ENCODE peak calls at places on chromosomes 7 and 10, in eight cellular contexts. K is sigmoid colon, Q is A549, Y is HepG2, T is suprapubic skin, O is upper lobe of left lung, B is stomach, I is tibial nerve. P is an unnamed sample.

GRCh38 chr10:78700413-78700812 is 368.4 kb upstream of the ZMIZ1 start:
- DNase-seq in T (no peak), O (no peak), Q (no peak), I (no peak), K (no peak), B (peak), Y (no peak), P (peak)

GRCh38 chr7:40311307-40311706 is 176.5 kb downstream of the SUGCT start:
- DNase-seq in Q (no peak), Y (no peak), T (no peak), K (no peak), B (no peak), I (no peak), O (no peak), P (no peak)

GRCh38 chr10:119431768-119432135 is 110.8 kb downstream of the RGS10 start:
- DNase-seq in I (no peak), Q (no peak), K (no peak), O (no peak), Y (no peak), B (no peak), T (no peak), P (no peak)

GRCh38 chr10:14712991-14713422 is 61.7 kb downstream of the FAM107B start:
- DNase-seq in I (no peak), Y (peak), O (no peak), B (no peak), T (no peak), Q (no peak), K (no peak), P (no peak)

GRCh38 chr10:126243306-126243705 is 145.0 kb downstream of the ADAM12 start:
- DNase-seq in O (no peak), I (no peak), B (no peak), T (no peak), K (no peak), Q (no peak), Y (no peak), P (no peak)

GRCh38 chr10:57692255-57692980 is 575.3 kb downstream of the IPMK start:
- DNase-seq in B (no peak), Q (peak), T (no peak), I (no peak), K (no peak), Y (no peak), O (no peak), P (no peak)

GRCh38 chr7:151611878-151612277 is 92.2 kb upstream of the RHEB start:
- DNase-seq in Q (no peak), Y (no peak), O (no peak), T (no peak), I (no peak), K (peak), B (no peak), P (no peak)

GRCh38 chr7:72112992-72113391 is 299.1 kb downstream of the CALN1 start:
- DNase-seq in Y (no peak), O (no peak), Q (no peak), I (no peak), B (no peak), K (no peak), T (no peak), P (no peak)

GRCh38 chr10:91335147-91335546 is 75.0 kb upstream of the HECTD2 start:
- DNase-seq in Y (no peak), B (no peak), Q (no peak), K (no peak), O (no peak), T (no peak), I (no peak), P (no peak)

GRCh38 chr10:42962120-42962901 is 114.6 kb upstream of the RET start:
- DNase-seq in B (peak), Y (no peak), I (peak), Q (no peak), T (peak), K (peak), O (peak), P (peak)

GRCh38 chr10:69738071-69738470 is 63.6 kb upstream of the COL13A1 start:
- DNase-seq in K (no peak), T (no peak), O (no peak), Q (no peak), B (no peak), Y (no peak), I (no peak), P (no peak)

GRCh38 chr7:108604685-108605077 is 35.0 kb downstream of the DNAJB9 start:
- DNase-seq in O (no peak), I (no peak), Q (no peak), B (no peak), Y (no peak), T (no peak), K (no peak), P (no peak)

GRCh38 chr7:67422601-67423000 is 426.0 kb downstream of the TYW1 start:
- DNase-seq in O (no peak), Q (no peak), Y (no peak), K (no peak), I (no peak), T (no peak), B (no peak), P (no peak)

GRCh38 chr7:20311743-20312042 is 19.0 kb upstream of the ITGB8 start:
- DNase-seq in I (no peak), B (no peak), Y (no peak), O (no peak), T (no peak), K (no peak), Q (no peak), P (no peak)

GRCh38 chr10:5079836-5080235 is 14.4 kb upstream of the AKR1C3 start:
- DNase-seq in Y (peak), K (no peak), Q (peak), B (no peak), T (no peak), O (no peak), I (no peak), P (no peak)

GRCh38 chr10:132457328-132458070 is 60.5 kb downstream of the PWWP2B start:
- DNase-seq in T (no peak), Y (no peak), B (no peak), O (peak), Q (peak), K (no peak), I (no peak), P (peak)

GRCh38 chr7:47540387-47541093 is 41.4 kb downstream of the TNS3 start:
- DNase-seq in B (no peak), O (no peak), I (no peak), T (no peak), Q (no peak), K (no peak), Y (peak), P (no peak)

GRCh38 chr7:41887446-41887845 is 184.6 kb upstream of the INHBA start:
- DNase-seq in T (no peak), I (no peak), O (no peak), Q (no peak), K (no peak), B (no peak), Y (no peak), P (no peak)

GRCh38 chr7:1474736-1475135 is 15.5 kb upstream of the MICALL2 start:
- DNase-seq in Y (no peak), T (no peak), I (no peak), O (no peak), K (no peak), B (no peak), Q (no peak), P (no peak)

GRCh38 chr7:44157116-44158059 is 16.3 kb upstream of the MYL7 start:
- DNase-seq in K (no peak), I (no peak), Y (no peak), O (no peak), Q (no peak), T (peak), B (no peak), P (no peak)

GRCh38 chr7:155459133-155459866 is 1.4 kb downstream of the EN2 start:
- DNase-seq in O (no peak), T (no peak), Q (no peak), K (no peak), Y (no peak), B (no peak), I (no peak), P (no peak)

GRCh38 chr10:25288181-25288580 is 113.4 kb downstream of the GPR158 start:
- DNase-seq in I (no peak), Q (no peak), K (no peak), Y (no peak), B (no peak), O (no peak), T (no peak), P (no peak)

GRCh38 chr7:141640239-141640840 is 61.6 kb downstream of the DENND11 start:
- DNase-seq in I (no peak), B (no peak), O (no peak), K (no peak), T (no peak), Y (no peak), Q (no peak), P (no peak)

GRCh38 chr7:41039386-41040315 is 663.2 kb downstream of the INHBA start:
- DNase-seq in Y (no peak), K (no peak), Q (no peak), O (no peak), T (no peak), B (no peak), I (no peak), P (no peak)

GRCh38 chr10:11149499-11149898 is 131.8 kb downstream of the CELF2 start:
- DNase-seq in O (no peak), I (no peak), Q (no peak), Y (no peak), T (no peak), B (no peak), K (no peak), P (peak)

GRCh38 chr7:9250876-9251275 is 817.5 kb downstream of the NXPH1 start:
- DNase-seq in Y (no peak), I (no peak), Q (no peak), O (no peak), B (no peak), T (no peak), K (no peak), P (no peak)

GRCh38 chr7:5594616-5595544 is 171.2 kb upstream of the TNRC18 start:
- DNase-seq in T (no peak), Q (no peak), I (no peak), K (no peak), B (no peak), Y (no peak), O (peak), P (peak)

GRCh38 chr10:129096340-129096984 is 370.6 kb upstream of the MGMT start:
- DNase-seq in K (peak), T (peak), Y (no peak), I (no peak), B (no peak), O (no peak), Q (no peak), P (no peak)

GRCh38 chr7:3002631-3003030 is 41.0 kb downstream of the CARD11 start:
- DNase-seq in K (peak), B (no peak), O (no peak), T (peak), I (no peak), Y (no peak), Q (no peak), P (no peak)

GRCh38 chr10:125700355-125700911 is 17.5 kb upstream of the TEX36 start:
- DNase-seq in B (no peak), I (no peak), Y (no peak), K (no peak), T (no peak), Q (no peak), O (no peak), P (no peak)

GRCh38 chr10:28991326-28991725 is 297.5 kb upstream of the LYZL1 start:
- DNase-seq in I (no peak), Y (peak), K (no peak), O (no peak), Q (peak), T (no peak), B (no peak), P (no peak)

GRCh38 chr7:156989766-156990535 is 20.5 kb downstream of the MNX1 start:
- DNase-seq in Y (no peak), Q (no peak), K (no peak), I (no peak), O (peak), T (peak), B (peak), P (no peak)

GRCh38 chr7:152402384-152403250 is 33.2 kb downstream of the KMT2C start:
- DNase-seq in T (no peak), O (no peak), B (no peak), Y (no peak), K (no peak), Q (no peak), I (no peak), P (no peak)

GRCh38 chr7:98051118-98051744 is 55.4 kb upstream of the LMTK2 start:
- DNase-seq in B (peak), Y (peak), Q (no peak), O (peak), I (no peak), K (no peak), T (peak), P (no peak)

GRCh38 chr7:122632238-122632637 is 66.7 kb downstream of the RNF133 start:
- DNase-seq in I (no peak), T (no peak), Q (no peak), Y (no peak), K (no peak), B (no peak), O (no peak), P (no peak)

GRCh38 chr10:89241491-89242339 is 9.9 kb downstream of the LIPA start:
- DNase-seq in I (no peak), Y (peak), T (no peak), B (no peak), Q (no peak), O (no peak), K (no peak), P (no peak)
- TF ChIP-seq EP300 in I (peak), Y (no peak), T (no peak), B (no peak), Q (no peak), O (no peak), K (no peak), P (no peak)

GRCh38 chr10:87935290-87936141 is 72.1 kb downstream of the PTEN start:
- DNase-seq in K (no peak), Q (no peak), O (no peak), I (no peak), T (no peak), B (no peak), Y (no peak), P (no peak)
- TF ChIP-seq EP300 in K (no peak), Q (no peak), O (no peak), I (no peak), T (no peak), B (no peak), Y (no peak), P (no peak)

GRCh38 chr10:92816106-92816505 is 32.2 kb upstream of the EXOC6 start:
- DNase-seq in T (no peak), Y (no peak), B (no peak), K (no peak), I (no peak), Q (no peak), O (no peak), P (no peak)
- TF ChIP-seq EP300 in T (no peak), Y (no peak), B (no peak), K (no peak), I (peak), Q (no peak), O (no peak), P (no peak)

GRCh38 chr7:24979470-24979862 is 512 bp downstream of the OSBPL3 start:
- DNase-seq in I (peak), Q (peak), K (peak), Y (peak), T (peak), B (peak), O (peak), P (peak)
- TF ChIP-seq EP300 in I (no peak), Q (no peak), K (no peak), Y (no peak), T (no peak), B (no peak), O (no peak), P (no peak)

GRCh38 chr7:124801330-124801895 is 35.8 kb upstream of the GPR37 start:
- DNase-seq in Q (no peak), O (no peak), K (no peak), I (no peak), B (no peak), T (no peak), Y (no peak), P (no peak)
- TF ChIP-seq EP300 in Q (no peak), O (no peak), K (no peak), I (no peak), B (no peak), T (no peak), Y (no peak), P (no peak)

DNA sequence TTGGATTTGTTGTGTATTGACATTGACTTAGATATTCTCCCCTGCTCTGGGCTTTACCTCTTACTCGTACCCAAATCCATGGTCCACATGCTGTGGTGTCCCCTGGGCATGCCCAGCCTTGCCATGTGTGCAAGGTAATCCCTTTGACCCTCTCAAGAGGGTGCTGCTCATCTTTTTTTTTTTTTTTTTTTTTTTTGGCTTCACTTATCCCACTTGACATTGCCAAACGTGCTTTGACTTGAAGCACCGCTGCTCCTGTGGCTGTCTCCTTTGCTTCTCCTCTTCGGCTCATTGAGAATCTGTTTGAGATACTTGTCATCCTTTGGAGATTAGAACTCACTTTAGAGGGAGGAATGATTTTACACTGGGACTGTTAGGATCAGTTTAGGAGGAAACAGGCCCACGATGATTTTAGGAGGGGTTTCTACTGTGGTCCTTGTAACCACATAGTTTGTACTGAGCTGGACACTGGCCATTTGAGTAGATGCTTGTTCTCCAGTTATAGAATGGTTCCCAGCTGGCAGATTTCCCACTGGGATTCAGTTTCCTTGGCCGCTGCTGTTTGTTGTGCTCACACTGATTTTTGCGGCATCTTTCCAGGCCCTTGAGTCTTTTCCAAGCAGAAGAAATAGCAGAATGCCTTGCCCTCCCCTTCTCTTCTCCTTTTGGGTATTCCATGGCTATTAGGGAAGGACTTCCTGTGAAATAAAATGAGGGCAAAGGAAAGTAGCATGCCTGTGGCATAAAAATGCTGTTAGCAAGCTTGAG is 184.8 kb downstream of the AUTS2 start:
- DNase-seq in K (peak), Q (no peak), Y (no peak), O (no peak), B (no peak), I (peak), T (no peak), P (peak)
- TF ChIP-seq EP300 in K (no peak), Q (no peak), Y (no peak), O (no peak), B (no peak), I (no peak), T (no peak), P (no peak)

GRCh38 chr7:114789942-114790341 is 132.0 kb upstream of the MDFIC start:
- DNase-seq in K (no peak), Q (no peak), O (no peak), I (no peak), T (no peak), B (no peak), Y (no peak), P (no peak)

GRCh38 chr7:114790526-114790925 is 131.4 kb upstream of the MDFIC start:
- DNase-seq in B (no peak), O (no peak), K (no peak), T (no peak), Q (no peak), I (no peak), Y (no peak), P (no peak)

GRCh38 chr7:114791771-114792170 is 130.1 kb upstream of the MDFIC start:
- DNase-seq in Y (no peak), O (no peak), B (no peak), I (no peak), K (no peak), Q (no peak), T (no peak), P (no peak)

GRCh38 chr7:114795475-114795874 is 126.4 kb upstream of the MDFIC start:
- DNase-seq in B (no peak), Y (no peak), Q (no peak), K (no peak), O (no peak), I (no peak), T (no peak), P (no peak)

DNA sequence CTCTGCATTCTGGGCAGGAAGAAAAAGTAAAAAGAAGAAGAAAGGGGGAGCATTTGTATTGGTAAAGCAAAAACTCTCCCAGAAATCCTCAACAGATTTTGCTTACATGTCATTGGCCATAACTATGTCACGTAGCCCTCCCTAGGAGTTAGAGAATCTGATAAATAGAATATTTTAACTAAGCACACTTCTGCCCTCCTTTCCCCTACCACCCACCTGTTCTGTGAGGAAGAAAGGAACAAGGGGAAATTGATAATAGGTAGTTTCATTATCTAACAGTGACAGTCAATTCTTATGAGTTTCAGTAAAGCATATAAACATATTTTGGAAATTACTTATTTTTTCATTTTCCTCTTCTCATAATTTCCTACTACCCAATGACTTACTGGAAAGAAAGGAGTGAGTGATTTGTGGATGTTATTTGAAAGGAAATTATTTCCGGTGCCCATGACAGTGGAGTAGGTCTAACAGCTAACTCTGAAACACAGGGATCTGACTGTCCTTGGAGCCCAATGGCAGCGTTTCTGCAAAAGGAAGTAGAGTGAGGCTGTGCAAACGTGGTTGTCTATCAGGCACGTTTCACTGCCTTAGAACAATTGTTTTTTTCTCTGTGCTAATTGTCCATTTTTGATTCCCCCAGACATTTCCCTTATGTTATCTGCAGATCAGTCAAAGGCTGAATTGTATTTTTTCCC is 128.6 kb upstream of the MDFIC start:
- DNase-seq in Q (no peak), B (no peak), Y (no peak), K (no peak), O (no peak), T (no peak), I (no peak), P (no peak)
- TF ChIP-seq EP300 in Q (no peak), B (no peak), Y (no peak), K (no peak), O (no peak), T (no peak), I (no peak), P (no peak)

DNA sequence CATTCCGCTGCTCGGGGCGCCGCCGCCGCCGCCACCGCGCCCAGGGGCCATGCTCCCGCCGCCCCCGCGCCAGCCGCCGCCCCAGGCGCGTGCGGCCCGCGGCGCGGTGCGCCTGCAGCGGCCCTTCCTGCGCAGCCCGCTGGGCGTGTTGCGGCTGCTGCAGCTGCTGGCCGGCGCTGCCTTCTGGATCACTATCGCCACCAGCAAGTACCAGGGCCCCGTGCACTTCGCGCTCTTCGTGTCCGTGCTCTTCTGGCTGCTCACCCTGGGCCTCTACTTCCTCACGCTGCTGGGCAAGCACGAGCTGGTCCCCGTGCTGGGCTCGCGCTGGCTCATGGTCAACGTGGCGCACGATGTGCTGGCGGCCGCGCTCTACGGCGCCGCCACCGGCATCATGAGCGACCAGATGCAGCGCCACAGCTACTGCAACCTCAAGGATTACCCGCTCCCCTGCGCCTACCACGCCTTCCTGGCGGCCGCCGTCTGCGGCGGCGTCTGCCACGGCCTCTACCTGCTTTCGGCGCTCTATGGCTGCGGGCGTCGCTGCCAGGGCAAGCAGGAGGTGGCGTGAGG is 384 bp downstream of the MARVELD1 start:
- DNase-seq in Y (no peak), T (peak), O (peak), K (peak), B (peak), Q (peak), I (peak), P (peak)
- TF ChIP-seq EP300 in Y (no peak), T (no peak), O (no peak), K (no peak), B (no peak), Q (no peak), I (peak), P (no peak)

GRCh38 chr10:8138471-8138870 is 84.0 kb downstream of the GATA3 start:
- DNase-seq in T (no peak), Q (no peak), Y (no peak), B (no peak), K (no peak), O (no peak), I (no peak), P (no peak)
- TF ChIP-seq EP300 in T (no peak), Q (no peak), Y (no peak), B (no peak), K (no peak), O (no peak), I (no peak), P (no peak)

P was measured in ovary.